ENCODE peak calls at places on chromosome 20, in nine cellular contexts. D is LoVo; Y is T-helper 2 cell; P is germinal center; A is CD8-positive, alpha-beta memory T cell; N is CD8-positive, alpha-beta T cell; C is activated T-cell treated with anti-CD3 and anti-CD28 coated beads, Interleukin-2, amount 50 U/mL, for 4 hours; L is RWPE1; K is ELR. U is an unnamed sample.

GRCh38 chr20:25032065-25032477 is 25.9 kb downstream of the ACSS1 start:
- DNase-seq in P (no peak), C (no peak), N (no peak), K (no peak), D (no peak), A (no peak), L (no peak), Y (no peak), U (no peak)

GRCh38 chr20:50298554-50299324 is 108.1 kb downstream of the CEBPB start:
- DNase-seq in D (no peak), A (peak), Y (no peak), P (no peak), L (no peak), C (no peak), N (no peak), K (no peak), U (no peak)

GRCh38 chr20:23153696-23154341 is 67.7 kb upstream of the CD93 start:
- DNase-seq in C (no peak), Y (no peak), P (no peak), N (no peak), A (no peak), K (no peak), D (no peak), L (no peak), U (no peak)

GRCh38 chr20:23305098-23305497 is 45.5 kb upstream of the NXT1 start:
- DNase-seq in N (no peak), D (no peak), L (no peak), A (no peak), K (no peak), C (no peak), Y (no peak), P (no peak), U (no peak)

GRCh38 chr20:44959082-44959895 is 908 bp downstream of the TOMM34 start:
- DNase-seq in C (peak), K (peak), Y (peak), N (no peak), L (peak), A (peak), D (no peak), P (peak), U (no peak)

GRCh38 chr20:50333131-50333530 is 142.5 kb downstream of the CEBPB start:
- DNase-seq in N (no peak), K (no peak), Y (no peak), D (no peak), P (no peak), L (no peak), A (no peak), C (no peak), U (no peak)

GRCh38 chr20:62413896-62414481 is 6.9 kb upstream of the CABLES2 start:
- DNase-seq in C (no peak), P (no peak), K (peak), N (no peak), A (no peak), L (no peak), D (no peak), Y (no peak), U (peak)

GRCh38 chr20:15913661-15914060 is 659.6 kb downstream of the KIF16B start:
- DNase-seq in P (no peak), D (no peak), Y (no peak), N (no peak), L (no peak), K (no peak), A (no peak), C (no peak), U (no peak)

GRCh38 chr20:63829943-63830820 is 882 bp downstream of the ZBTB46 start:
- DNase-seq in D (no peak), A (no peak), P (no peak), L (no peak), N (no peak), Y (no peak), C (no peak), K (no peak), U (peak)

GRCh38 chr20:60256811-60257210 is 298.6 kb downstream of the CDH26 start:
- DNase-seq in Y (no peak), C (no peak), D (no peak), K (no peak), L (no peak), A (no peak), N (no peak), P (no peak), U (no peak)